ENCODE peak calls at places on chromosomes 4 and X, in four cellular contexts. G, O, S and D are unnamed samples. For H3K4me1, the result is how much of the 10 kb centered on the place peaks cover.

GRCh38 chr4:93384897-93385296 is 443.7 kb upstream of the ATOH1 start:
- DNase-seq in S (no peak), O (no peak), G (no peak), D (no peak)

GRCh38 chr4:123825596-123826291 is 429.1 kb downstream of the SPRY1 start:
- DNase-seq in O (no peak), G (no peak), S (no peak), D (no peak)

GRCh38 chr4:20095805-20096541 is 155.7 kb upstream of the SLIT2 start:
- DNase-seq in O (no peak), G (no peak), S (no peak), D (no peak)

GRCh38 chr4:122758033-122758432 is 25.5 kb downstream of the BBS12 start:
- DNase-seq in S (no peak), O (peak), G (peak), D (peak)

GRCh38 chr4:145805490-145805889 is 125.5 kb downstream of the C4orf51 start:
- DNase-seq in S (peak), O (no peak), G (no peak), D (no peak)

GRCh38 chrX:11666180-11666579 is 460 bp upstream of the ARHGAP6 start:
- DNase-seq in G (no peak), S (no peak), O (no peak), D (no peak)

GRCh38 chrX:50579955-50580354 is 109.3 kb upstream of the DGKK start:
- DNase-seq in O (peak), S (peak), G (peak), D (peak)

GRCh38 chr4:150215601-150216000 is 137.4 kb downstream of the DCLK2 start:
- DNase-seq in G (no peak), O (no peak), S (no peak), D (no peak)

GRCh38 chr4:128776794-128777216 is 32.7 kb upstream of the JADE1 start:
- DNase-seq in S (no peak), O (no peak), G (no peak), D (no peak)

GRCh38 chr4:14022428-14022827 is 394.9 kb upstream of the BOD1L1 start:
- DNase-seq in O (no peak), S (no peak), G (no peak), D (no peak)

GRCh38 chr4:122930877-122931276 is 8.5 kb upstream of the NUDT6 start:
- DNase-seq in S (no peak), O (no peak), G (no peak), D (no peak)

GRCh38 chr4:113052379-113052951 is 3.0 kb downstream of the ANK2 start:
- DNase-seq in G (no peak), O (no peak), S (no peak), D (no peak)

GRCh38 chrX:56726609-56727008 is 2.4 kb upstream of the NBDY start:
- DNase-seq in G (no peak), O (peak), S (peak), D (no peak)

GRCh38 chr4:169902658-169903345 is 123.4 kb downstream of the MFAP3L start:
- DNase-seq in O (no peak), G (peak), S (peak), D (no peak)

GRCh38 chr4:2058264-2059033 is 678 bp upstream of the NAT8L start:
- DNase-seq in S (no peak), O (peak), G (no peak), D (no peak)

GRCh38 chr4:100876546-100876945 is 358.7 kb upstream of the EMCN start:
- DNase-seq in O (no peak), G (no peak), S (no peak), D (no peak)

DNA sequence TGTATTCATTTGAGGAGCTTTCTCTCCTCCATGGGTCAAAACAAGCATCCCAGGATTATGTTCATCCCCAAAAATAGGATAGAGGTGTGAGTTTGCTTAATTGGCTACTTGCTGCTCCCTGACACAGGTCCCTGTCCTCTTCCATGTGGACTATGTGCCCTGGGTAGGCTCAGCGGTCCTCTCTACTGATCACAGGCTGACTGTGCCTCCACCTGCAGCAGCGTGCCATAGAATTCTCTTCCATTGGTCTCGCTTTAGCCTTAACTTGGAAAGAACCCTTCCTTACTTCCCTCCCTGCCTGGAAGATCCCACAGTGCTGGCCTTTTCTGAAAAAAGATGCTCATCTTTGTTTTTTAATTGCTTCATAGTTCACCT is 103.7 kb upstream of the BMP2K start:
- DNase-seq in S (no peak), G (no peak), O (no peak), D (no peak)
- H3K4me1 ChIP-seq in S (under half), G (under half), O (under half), D (under half)

GRCh38 chr4:185839770-185840169 is 27.8 kb upstream of the SORBS2 start:
- DNase-seq in G (no peak), S (no peak), O (no peak), D (no peak)

GRCh38 chr4:185840953-185841352 is 29.0 kb upstream of the SORBS2 start:
- DNase-seq in S (no peak), G (no peak), O (no peak), D (no peak)

GRCh38 chr4:185841451-185841850 is 29.5 kb upstream of the SORBS2 start:
- DNase-seq in S (no peak), G (no peak), O (no peak), D (no peak)

GRCh38 chr4:185839204-185839712 is 27.3 kb upstream of the SORBS2 start:
- DNase-seq in G (peak), O (no peak), S (no peak), D (peak)

DNA sequence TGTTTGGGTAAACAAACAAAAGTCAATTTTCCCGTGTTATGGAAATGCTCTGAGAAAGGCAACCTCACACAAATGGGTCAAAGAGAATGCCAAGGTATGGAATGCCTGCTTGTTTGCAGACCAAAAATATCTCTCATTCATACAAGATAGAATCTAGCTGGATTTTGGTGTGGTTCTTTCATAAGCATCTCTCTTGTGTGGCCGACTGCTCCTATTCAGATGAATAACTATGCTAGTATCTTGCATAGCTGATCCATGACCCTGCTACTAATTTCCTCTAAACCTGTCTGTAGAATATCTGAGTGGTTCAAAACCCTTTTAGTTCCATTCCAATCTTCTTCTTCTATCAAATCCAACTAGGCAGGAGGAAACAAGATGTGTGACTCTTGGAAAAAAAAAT is 28.2 kb upstream of the SORBS2 start:
- DNase-seq in S (no peak), O (no peak), G (no peak), D (no peak)
- TF ChIP-seq TCF7L2 in S (no peak), O (no peak), G (no peak), D (no peak)

GRCh38 chr4:120692964-120693363 is 229.6 kb downstream of the PRDM5 start:
- DNase-seq in O (no peak), G (peak), S (peak), D (peak)

GRCh38 chr4:120693817-120694216 is 228.7 kb downstream of the PRDM5 start:
- DNase-seq in G (no peak), O (no peak), S (no peak), D (no peak)

GRCh38 chr4:120691536-120691935 is 231.0 kb downstream of the PRDM5 start:
- DNase-seq in G (no peak), O (no peak), S (no peak), D (no peak)

GRCh38 chr4:120691106-120691505 is 231.4 kb downstream of the PRDM5 start:
- DNase-seq in S (no peak), G (no peak), O (no peak), D (no peak)

GRCh38 chr4:120694973-120695372 is 227.6 kb downstream of the PRDM5 start:
- DNase-seq in O (no peak), S (no peak), G (peak), D (no peak)
- TF ChIP-seq POLR2AphosphoS5 in O (no peak), S (no peak), G (peak), D (no peak)

DNA sequence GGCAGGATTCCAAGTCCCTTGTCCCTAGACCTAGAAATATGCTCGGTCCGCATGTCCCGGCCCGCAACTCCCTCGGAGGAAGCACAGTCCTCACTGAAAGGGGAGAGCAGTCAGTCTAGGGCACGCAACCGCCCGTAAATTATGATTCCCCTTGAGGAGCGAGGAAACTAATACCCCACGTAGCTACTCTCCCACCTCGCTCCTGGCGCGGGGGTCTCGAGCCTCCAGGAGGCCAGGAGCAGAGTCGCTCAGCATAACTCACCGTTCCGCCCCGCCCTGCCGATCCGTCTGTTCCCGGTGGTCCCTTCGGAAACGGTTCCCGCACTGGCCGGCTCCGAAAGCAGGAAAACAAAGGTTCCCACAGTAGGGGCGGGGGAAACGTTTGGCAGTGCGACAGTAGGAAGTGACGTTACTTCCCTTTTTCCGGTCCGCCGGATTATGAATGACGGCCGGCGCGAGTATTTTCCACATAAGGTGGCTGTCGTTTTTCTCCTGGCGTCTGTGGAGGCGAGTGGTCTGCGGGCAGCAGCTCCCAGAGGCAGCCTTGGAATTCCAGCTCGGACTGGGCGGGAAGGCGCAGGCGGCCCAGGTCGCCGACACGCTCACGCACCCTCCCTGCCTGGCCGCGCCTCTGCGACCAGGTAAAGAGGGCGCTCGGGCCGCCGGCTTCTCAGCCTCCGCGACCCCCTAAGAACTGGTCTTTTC is at the start of the genes GSTCD and INTS12:
- DNase-seq in S (peak), O (peak), G (peak), D (peak)
- H3K4me1 ChIP-seq in S (under half), O (under half), G (under half), D (under half)

DNA sequence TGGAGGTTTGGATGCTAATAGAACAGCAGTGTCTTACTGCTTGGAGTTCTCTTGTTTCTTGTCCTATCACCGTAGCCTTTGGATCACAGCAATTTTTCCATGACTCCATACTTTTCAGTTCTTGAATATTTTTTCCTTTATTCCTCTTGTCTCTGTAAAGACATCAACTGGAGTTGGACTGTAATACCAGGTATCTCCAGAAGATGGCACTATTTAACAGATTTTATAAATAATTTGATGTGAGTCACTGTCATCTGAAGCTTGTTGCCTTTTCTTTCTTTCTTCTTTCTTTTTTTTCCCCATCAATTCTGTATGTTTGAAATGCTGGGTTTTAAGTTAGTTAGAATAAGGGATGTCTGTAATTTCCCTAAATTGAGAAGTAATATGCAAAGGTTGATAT is 24.1 kb downstream of the HPRT1 start:
- DNase-seq in O (peak), S (peak), G (peak), D (peak)
- TF ChIP-seq TCF7L2 in O (no peak), S (no peak), G (no peak), D (no peak)

GRCh38 chr4:73608677-73609594 is 11.3 kb downstream of the RASSF6 start:
- DNase-seq in S (peak), G (no peak), O (no peak), D (no peak)
- TF ChIP-seq POLR2AphosphoS5 in S (no peak), G (no peak), O (no peak), D (no peak)

GRCh38 chr4:104487105-104487504 is 7.6 kb downstream of the CXXC4 start:
- DNase-seq in S (no peak), G (no peak), O (no peak), D (no peak)
- H3K4me1 ChIP-seq in S (under half), G (under half), O (under half), D (under half)